ENCODE peak calls at places on chromosome 12, in eight cellular contexts. Q is ascending aorta; Z is ovary; N is OCI-LY7; I is IMR-90; J is kidney; E is NT2/D1; V is CD8-positive, alpha-beta memory T cell. A is an unnamed sample. For H3K9me3, the result is how much of the 10 kb centered on the place peaks cover.

GRCh38 chr12:13386269-13387039 is 189.9 kb downstream of the EMP1 start:
- DNase-seq in Q (no peak), Z (no peak), N (no peak), I (no peak), J (no peak), E (peak), V (no peak), A (no peak)

GRCh38 chr12:121503395-121503794 is 77.4 kb downstream of the KDM2B start:
- DNase-seq in Q (no peak), Z (no peak), N (no peak), I (no peak), J (no peak), E (no peak), V (no peak), A (no peak)

GRCh38 chr12:66279127-66279712 is 23.1 kb upstream of the HELB start:
- DNase-seq in Q (no peak), Z (no peak), N (no peak), I (peak), J (no peak), E (no peak), V (peak), A (no peak)

GRCh38 chr12:116719661-116720060 is 18.2 kb downstream of the SPRING1 start:
- DNase-seq in Q (peak), Z (no peak), N (no peak), I (no peak), J (no peak), E (no peak), V (no peak), A (no peak)

GRCh38 chr12:104201238-104202001 is 14.2 kb upstream of the TXNRD1 start:
- DNase-seq in Q (peak), Z (peak), N (peak), I (peak), J (no peak), E (peak), V (peak), A (no peak)

GRCh38 chr12:64679487-64679983 is 69.2 kb downstream of the RASSF3 start:
- DNase-seq in Q (peak), Z (peak), N (no peak), I (peak), J (peak), E (no peak), V (peak), A (peak)

GRCh38 chr12:7498832-7499231 is 4.7 kb downstream of the CD163 start:
- DNase-seq in Q (no peak), Z (no peak), N (no peak), I (peak), J (no peak), E (no peak), V (no peak), A (no peak)

GRCh38 chr12:51048601-51049369 is 658 bp downstream of the LETMD1 start:
- DNase-seq in Q (no peak), Z (no peak), N (peak), I (no peak), J (no peak), E (no peak), V (peak), A (no peak)

GRCh38 chr12:104578453-104578852 is 121.7 kb downstream of the CHST11 start:
- DNase-seq in Q (no peak), Z (no peak), N (no peak), I (peak), J (no peak), E (no peak), V (no peak), A (no peak)

GRCh38 chr12:117441751-117442150 is 80.3 kb upstream of the NOS1 start:
- DNase-seq in Q (no peak), Z (no peak), N (no peak), I (no peak), J (no peak), E (no peak), V (no peak), A (no peak)

GRCh38 chr12:92729773-92730305 is 27.1 kb downstream of the PLEKHG7 start:
- DNase-seq in Q (no peak), Z (no peak), N (no peak), I (no peak), J (no peak), E (no peak), V (no peak), A (no peak)

GRCh38 chr12:77941396-77941795 is 110.7 kb downstream of the NAV3 start:
- DNase-seq in Q (no peak), Z (no peak), N (no peak), I (no peak), J (no peak), E (no peak), V (no peak), A (no peak)

GRCh38 chr12:133215724-133216123 is 20.0 kb downstream of the ANHX start:
- DNase-seq in Q (no peak), Z (no peak), N (no peak), I (no peak), J (no peak), E (no peak), V (no peak), A (no peak)
- H3K9me3 ChIP-seq in Q (half or more), Z (under half), N (under half), I (half or more), J (half or more), E (half or more), V (under half), A (half or more)

GRCh38 chr12:42094277-42094676 is 50.4 kb downstream of the GXYLT1 start:
- DNase-seq in Q (no peak), Z (no peak), N (no peak), I (peak), J (no peak), E (peak), V (peak), A (no peak)

GRCh38 chr12:42090899-42091298 is 53.8 kb downstream of the GXYLT1 start:
- DNase-seq in Q (no peak), Z (no peak), N (no peak), I (peak), J (no peak), E (no peak), V (no peak), A (no peak)

GRCh38 chr12:42086021-42086420 is 58.7 kb downstream of the GXYLT1 start:
- DNase-seq in Q (no peak), Z (no peak), N (no peak), I (peak), J (no peak), E (no peak), V (no peak), A (no peak)

GRCh38 chr12:42091769-42092168 is 52.9 kb downstream of the GXYLT1 start:
- DNase-seq in Q (no peak), Z (no peak), N (no peak), I (peak), J (no peak), E (no peak), V (no peak), A (no peak)
- H3K4me3 ChIP-seq in Q (no peak), Z (no peak), N (no peak), I (no peak), J (no peak), E (no peak), V (no peak), A (no peak)

DNA sequence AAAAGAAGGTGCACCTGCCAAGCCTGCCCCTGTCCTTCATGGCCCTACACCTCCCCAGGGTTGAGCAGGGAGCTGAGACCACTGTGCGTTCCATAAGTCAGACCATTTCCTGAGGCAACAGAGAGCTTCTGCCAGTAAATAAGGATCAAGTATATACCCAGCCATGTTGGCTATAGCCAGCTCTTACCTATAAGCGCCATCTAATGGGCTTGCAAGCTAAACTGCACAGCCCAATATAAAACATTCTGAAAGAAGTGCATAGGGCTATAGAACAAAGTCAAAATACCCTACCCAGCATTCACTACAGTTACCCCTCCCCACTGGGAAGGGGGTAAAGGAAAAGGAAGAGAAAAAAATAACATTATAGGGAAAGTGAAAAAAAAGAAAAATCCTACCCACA is 59.3 kb upstream of the SCAF11 start:
- DNase-seq in Q (no peak), Z (no peak), N (peak), I (no peak), J (no peak), E (no peak), V (no peak), A (no peak)
- H3K9me3 ChIP-seq in Q (under half), Z (under half), N (under half), I (under half), J (under half), E (under half), V (under half), A (under half)

DNA sequence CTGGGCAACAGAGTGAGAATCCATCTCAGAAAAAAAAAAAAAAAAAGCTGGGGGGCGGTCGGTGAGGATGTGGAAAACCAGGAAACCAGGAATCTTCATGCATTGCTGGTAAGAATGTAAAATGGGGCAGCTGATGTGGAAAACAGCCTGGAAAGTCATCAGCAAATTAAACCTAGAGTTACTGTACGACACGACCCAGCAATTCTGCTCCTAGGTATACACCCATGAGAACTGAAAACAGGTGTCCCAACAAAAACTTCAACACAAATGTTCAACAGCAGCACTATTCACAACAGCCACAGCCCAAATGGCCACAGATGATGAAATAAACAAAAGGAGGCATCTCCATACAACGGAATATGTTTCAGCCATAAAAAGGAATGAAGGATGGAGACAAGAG is 97.3 kb downstream of the NCOR2 start:
- DNase-seq in Q (no peak), Z (no peak), N (no peak), I (no peak), J (no peak), E (no peak), V (no peak), A (no peak)
- H3K4me3 ChIP-seq in Q (no peak), Z (no peak), N (no peak), I (no peak), J (no peak), E (no peak), V (no peak), A (no peak)

DNA sequence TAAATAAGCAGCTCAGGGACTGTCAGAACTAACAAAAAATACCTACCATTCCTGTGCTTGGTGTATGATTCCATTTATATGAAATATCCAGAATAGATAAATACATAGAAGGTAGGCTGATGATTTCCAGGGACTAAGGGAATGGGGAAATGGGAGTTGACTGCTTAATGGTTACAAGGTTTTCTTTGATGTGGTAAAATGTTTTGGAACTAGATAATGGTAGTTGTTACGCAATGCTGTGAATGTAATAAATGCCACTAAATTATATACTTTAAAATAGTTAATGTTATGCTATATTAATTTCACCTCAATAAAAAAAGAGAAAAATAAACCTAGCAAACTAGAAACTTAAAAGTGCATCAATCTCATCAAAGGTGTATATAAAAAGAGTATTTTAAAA is 41.1 kb downstream of the CEP83 start:
- DNase-seq in Q (no peak), Z (no peak), N (no peak), I (no peak), J (no peak), E (no peak), V (no peak), A (no peak)
- H3K9me3 ChIP-seq in Q (under half), Z (under half), N (under half), I (under half), J (under half), E (under half), V (under half), A (under half)

DNA sequence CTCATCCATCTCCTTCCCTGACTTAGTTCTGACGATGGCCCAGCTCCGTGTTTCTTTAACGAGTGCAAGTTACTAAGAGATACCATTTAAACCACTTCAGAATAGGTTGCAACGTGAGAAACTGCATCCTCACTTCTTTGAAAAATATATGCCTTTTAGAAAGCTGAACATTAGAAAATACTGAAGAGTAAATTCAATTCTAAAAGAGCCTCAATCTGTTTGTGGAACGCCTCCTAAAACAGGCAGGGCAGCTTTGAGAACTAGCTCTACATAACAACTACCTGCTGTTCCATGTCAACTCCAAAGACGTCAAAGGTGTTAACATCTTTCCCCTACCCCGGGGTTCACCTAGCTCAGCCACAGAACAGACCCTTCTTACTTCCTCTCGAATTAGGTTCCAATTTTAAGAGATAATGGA is 3.5 kb downstream of the BHLHE41 start:
- DNase-seq in Q (no peak), Z (no peak), N (no peak), I (no peak), J (no peak), E (no peak), V (no peak), A (no peak)
- H3K4me3 ChIP-seq in Q (peak), Z (no peak), N (no peak), I (no peak), J (peak), E (peak), V (no peak), A (peak)

GRCh38 chr12:31583878-31584277 is 7.1 kb downstream of the DENND5B start:
- DNase-seq in Q (no peak), Z (no peak), N (no peak), I (no peak), J (no peak), E (no peak), V (no peak), A (no peak)

GRCh38 chr12:31584782-31585181 is 6.2 kb downstream of the DENND5B start:
- DNase-seq in Q (no peak), Z (no peak), N (no peak), I (no peak), J (no peak), E (no peak), V (no peak), A (no peak)

GRCh38 chr12:31585895-31586294 is 5.0 kb downstream of the DENND5B start:
- DNase-seq in Q (no peak), Z (no peak), N (no peak), I (no peak), J (no peak), E (no peak), V (no peak), A (no peak)

GRCh38 chr12:31586703-31587102 is 4.2 kb downstream of the DENND5B start:
- DNase-seq in Q (no peak), Z (no peak), N (peak), I (no peak), J (no peak), E (no peak), V (no peak), A (no peak)

DNA sequence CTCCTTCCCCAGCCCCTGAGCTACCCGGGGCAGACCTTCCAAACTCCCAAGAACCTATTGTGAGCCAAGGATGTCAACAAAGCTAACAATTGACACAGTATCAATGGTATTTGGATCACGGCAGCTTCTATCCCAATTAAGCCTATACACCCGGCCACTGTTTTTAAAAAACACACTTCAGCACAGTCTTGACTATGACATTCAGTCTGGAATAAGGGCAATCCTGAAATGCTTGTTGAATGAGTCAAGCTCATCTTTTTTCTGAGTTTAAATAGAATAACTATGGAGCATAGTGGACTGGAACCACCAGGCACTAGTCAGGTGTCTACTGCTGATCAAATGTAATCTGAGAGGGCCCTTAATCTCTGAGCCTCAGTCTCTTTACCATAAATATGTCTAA is 5.7 kb downstream of the DENND5B start:
- DNase-seq in Q (no peak), Z (no peak), N (no peak), I (peak), J (no peak), E (no peak), V (no peak), A (no peak)
- H3K9me3 ChIP-seq in Q (under half), Z (under half), N (under half), I (under half), J (under half), E (under half), V (under half), A (under half)